ENCODE peak calls at places on chromosomes 11 and 22, in four cellular contexts. One of them, this sample, is unnamed.

GRCh38 chr11:63014408-63015055 is 1.1 kb downstream of the SLC22A8 start:
- DNase-seq in GM12878: no peak
- DNase-seq in HepG2: no peak
- DNase-seq in K562: no peak
- DNase-seq in this sample: no peak

GRCh38 chr11:64207247-64208085 is 945 bp downstream of the FERMT3 start:
- DNase-seq in GM12878: peak
- DNase-seq in HepG2: no peak
- DNase-seq in K562: peak
- DNase-seq in this sample: no peak

GRCh38 chr11:27076121-27076589 is 35.5 kb downstream of the BBOX1 start:
- DNase-seq in GM12878: no peak
- DNase-seq in HepG2: no peak
- DNase-seq in K562: no peak
- DNase-seq in this sample: no peak

GRCh38 chr22:40258463-40259046 is 80.8 kb downstream of the TNRC6B start:
- DNase-seq in GM12878: no peak
- DNase-seq in HepG2: no peak
- DNase-seq in K562: no peak
- DNase-seq in this sample: no peak

GRCh38 chr22:19062139-19062789 is 59.9 kb downstream of the DGCR2 start:
- DNase-seq in GM12878: no peak
- DNase-seq in HepG2: no peak
- DNase-seq in K562: no peak
- DNase-seq in this sample: no peak

GRCh38 chr22:48464246-48464645 is 1363.4 kb downstream of the BRD1 start:
- DNase-seq in GM12878: no peak
- DNase-seq in HepG2: no peak
- DNase-seq in K562: no peak
- DNase-seq in this sample: no peak

GRCh38 chr11:62122076-62122475 is 1.7 kb upstream of the INCENP start:
- DNase-seq in GM12878: no peak
- DNase-seq in HepG2: peak
- DNase-seq in K562: no peak
- DNase-seq in this sample: peak

GRCh38 chr11:28636033-28636432 is 527.8 kb downstream of the METTL15 start:
- DNase-seq in GM12878: no peak
- DNase-seq in HepG2: no peak
- DNase-seq in K562: no peak
- DNase-seq in this sample: no peak

GRCh38 chr11:36002196-36002595 is 58.3 kb downstream of the LDLRAD3 start:
- DNase-seq in GM12878: no peak
- DNase-seq in HepG2: no peak
- DNase-seq in K562: no peak
- DNase-seq in this sample: no peak

GRCh38 chr22:27163162-27164137 is 506.1 kb downstream of the MIAT start:
- DNase-seq in GM12878: no peak
- DNase-seq in HepG2: no peak
- DNase-seq in K562: no peak
- DNase-seq in this sample: no peak

GRCh38 chr11:15707971-15708370 is 593.2 kb downstream of the INSC start:
- DNase-seq in GM12878: no peak
- DNase-seq in HepG2: no peak
- DNase-seq in K562: no peak
- DNase-seq in this sample: peak

DNA sequence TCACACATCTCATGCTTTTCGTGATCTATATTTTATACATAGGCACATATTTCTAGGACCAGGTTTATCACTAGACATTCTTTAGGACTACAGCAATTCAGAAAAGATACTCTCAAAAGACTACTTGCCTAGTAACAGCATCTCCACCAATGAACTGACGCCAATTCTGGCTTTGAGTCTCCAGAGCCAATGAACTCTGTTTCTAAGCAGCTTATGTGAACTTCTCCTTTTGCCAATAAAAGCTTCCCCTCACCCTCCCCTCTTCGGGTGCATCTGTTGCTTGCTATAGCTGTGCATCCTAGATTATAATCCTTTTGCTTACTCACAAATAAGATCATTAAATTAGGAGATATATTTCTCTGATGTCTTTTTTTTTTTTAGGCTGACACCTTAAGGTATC is 11.4 kb upstream of the ANKK1 start:
- DNase-seq in GM12878: no peak
- DNase-seq in HepG2: no peak
- DNase-seq in K562: no peak
- DNase-seq in this sample: no peak
- TF ChIP-seq CREB1 in GM12878: no peak
- TF ChIP-seq CREB1 in HepG2: no peak
- TF ChIP-seq CREB1 in K562: no peak
- TF ChIP-seq CREB1 in this sample: no peak

GRCh38 chr11:114147389-114148382 is 88.2 kb downstream of the ZBTB16 start:
- DNase-seq in GM12878: no peak
- DNase-seq in HepG2: no peak
- DNase-seq in K562: peak
- DNase-seq in this sample: no peak

GRCh38 chr11:114150671-114151070 is 91.2 kb downstream of the ZBTB16 start:
- DNase-seq in GM12878: no peak
- DNase-seq in HepG2: no peak
- DNase-seq in K562: peak
- DNase-seq in this sample: no peak

GRCh38 chr11:114151631-114152030 is 92.1 kb downstream of the ZBTB16 start:
- DNase-seq in GM12878: no peak
- DNase-seq in HepG2: no peak
- DNase-seq in K562: no peak
- DNase-seq in this sample: no peak

GRCh38 chr11:114152162-114152561 is 92.7 kb downstream of the ZBTB16 start:
- DNase-seq in GM12878: no peak
- DNase-seq in HepG2: no peak
- DNase-seq in K562: no peak
- DNase-seq in this sample: no peak

DNA sequence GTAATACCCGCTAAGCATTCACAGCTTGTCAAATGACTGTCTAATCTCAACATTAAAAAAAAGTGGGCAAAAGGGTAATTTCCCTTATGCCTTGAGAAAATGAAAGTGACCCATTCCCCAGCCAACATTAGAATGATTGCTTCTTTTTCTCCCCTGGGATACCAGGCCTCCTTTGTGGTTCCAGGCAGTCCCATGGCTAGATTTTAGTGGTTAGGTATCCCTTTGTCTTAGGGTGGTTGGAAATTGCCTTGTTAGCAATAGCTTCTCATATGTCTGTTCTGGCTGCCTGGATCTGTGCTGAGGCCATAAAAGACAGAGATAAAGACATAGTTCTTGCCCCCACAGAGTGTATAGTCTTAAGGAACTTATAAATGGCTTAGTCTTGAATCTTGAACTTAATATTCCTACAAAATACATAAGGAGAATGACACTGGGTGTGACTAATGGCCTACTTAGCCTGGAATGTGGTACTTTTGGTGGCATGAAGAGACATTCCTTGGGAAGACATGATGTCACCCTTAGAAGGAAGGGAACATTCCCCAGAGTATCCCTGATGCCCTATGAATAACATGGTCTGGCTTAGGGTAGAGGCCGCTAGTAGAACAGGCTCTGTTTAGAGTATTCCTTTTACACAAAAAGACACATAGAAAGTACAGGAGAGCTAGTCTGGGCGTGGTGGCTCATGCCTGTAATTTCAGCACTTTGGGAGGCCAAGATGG is 90.3 kb downstream of the ZBTB16 start:
- DNase-seq in GM12878: no peak
- DNase-seq in HepG2: no peak
- DNase-seq in K562: no peak
- DNase-seq in this sample: no peak
- TF ChIP-seq ETV6 in GM12878: no peak
- TF ChIP-seq ETV6 in HepG2: no peak
- TF ChIP-seq ETV6 in K562: no peak
- TF ChIP-seq ETV6 in this sample: no peak

DNA sequence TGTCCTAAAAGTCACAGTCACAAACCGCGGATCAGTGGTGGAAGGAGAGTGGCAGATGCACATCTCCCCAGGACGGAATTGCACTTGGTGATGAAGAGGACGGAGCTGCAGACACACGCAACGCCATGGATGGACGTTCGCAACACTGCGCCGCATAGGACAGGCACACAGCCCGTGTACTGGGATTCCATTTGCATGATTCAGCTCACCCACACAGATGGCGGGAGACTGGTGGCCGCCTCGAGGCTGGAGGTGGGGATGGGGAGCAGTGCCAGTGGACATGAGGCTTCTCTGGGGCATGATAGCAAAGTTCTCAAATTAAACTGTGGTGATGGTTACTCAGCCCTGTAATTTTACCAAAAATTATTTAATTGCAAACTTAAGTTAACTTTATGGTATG is 37.4 kb downstream of the DUSP8 start:
- DNase-seq in GM12878: no peak
- DNase-seq in HepG2: no peak
- DNase-seq in K562: no peak
- DNase-seq in this sample: no peak
- TF ChIP-seq NR2C2 in GM12878: no peak
- TF ChIP-seq NR2C2 in HepG2: no peak
- TF ChIP-seq NR2C2 in K562: no peak
- TF ChIP-seq NR2C2 in this sample: no peak

GRCh38 chr11:680476-680875 is 14.5 kb downstream of the DEAF1 start:
- DNase-seq in GM12878: no peak
- DNase-seq in HepG2: no peak
- DNase-seq in K562: no peak
- DNase-seq in this sample: no peak
- TF ChIP-seq CREB1 in GM12878: no peak
- TF ChIP-seq CREB1 in HepG2: no peak
- TF ChIP-seq CREB1 in K562: no peak
- TF ChIP-seq CREB1 in this sample: no peak

GRCh38 chr11:95076416-95076815 is 9.7 kb downstream of the SRSF8 start:
- DNase-seq in GM12878: no peak
- DNase-seq in HepG2: no peak
- DNase-seq in K562: no peak
- DNase-seq in this sample: no peak
- TF ChIP-seq ETV6 in GM12878: no peak
- TF ChIP-seq ETV6 in HepG2: no peak
- TF ChIP-seq ETV6 in K562: no peak
- TF ChIP-seq ETV6 in this sample: no peak

GRCh38 chr11:107017104-107017432 is 1.2 kb downstream of the GUCY1A2 start:
- DNase-seq in GM12878: no peak
- DNase-seq in HepG2: no peak
- DNase-seq in K562: no peak
- DNase-seq in this sample: no peak

GRCh38 chr11:107017433-107018227 is 646 bp downstream of the GUCY1A2 start:
- DNase-seq in GM12878: no peak
- DNase-seq in HepG2: peak
- DNase-seq in K562: peak
- DNase-seq in this sample: peak

GRCh38 chr11:107018274-107018901 is at the start of gene GUCY1A2:
- DNase-seq in GM12878: no peak
- DNase-seq in HepG2: no peak
- DNase-seq in K562: no peak
- DNase-seq in this sample: peak

GRCh38 chr11:107014871-107015270 is 3.4 kb downstream of the GUCY1A2 start:
- DNase-seq in GM12878: no peak
- DNase-seq in HepG2: no peak
- DNase-seq in K562: no peak
- DNase-seq in this sample: no peak

DNA sequence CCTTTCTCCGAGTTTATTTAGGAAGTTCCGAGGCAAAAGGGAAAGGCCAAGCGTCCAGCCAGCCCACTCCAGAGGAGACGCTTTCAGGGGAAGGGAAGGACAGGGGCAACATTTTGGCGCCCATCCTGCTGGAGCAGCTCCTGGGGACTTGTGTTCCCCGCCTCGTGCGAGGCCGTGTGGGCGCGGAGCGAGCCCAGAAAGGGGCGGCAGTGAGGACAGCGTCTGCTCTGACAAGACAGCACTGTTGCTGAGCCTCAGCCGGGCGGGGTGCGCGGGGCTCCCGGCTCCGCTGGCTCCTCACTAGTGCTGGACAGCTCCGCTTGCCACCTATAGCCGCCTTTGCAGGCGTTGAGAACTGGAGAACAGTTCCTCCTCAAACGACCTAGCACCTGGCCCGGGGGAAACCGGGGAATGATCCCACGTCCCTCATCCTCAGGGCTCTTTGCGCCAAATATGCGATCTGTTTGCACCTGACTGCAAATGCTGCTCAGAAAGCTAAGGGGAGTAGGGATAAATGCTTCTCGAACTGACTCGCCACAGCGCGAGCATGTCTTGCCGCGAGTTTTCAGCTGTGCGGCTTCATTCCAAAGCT is 722 bp upstream of the GUCY1A2 start:
- DNase-seq in GM12878: no peak
- DNase-seq in HepG2: peak
- DNase-seq in K562: no peak
- DNase-seq in this sample: peak
- TF ChIP-seq NR2C2 in GM12878: no peak
- TF ChIP-seq NR2C2 in HepG2: no peak
- TF ChIP-seq NR2C2 in K562: no peak
- TF ChIP-seq NR2C2 in this sample: no peak